ENCODE peak calls at places on chromosomes 2 and 18, in six cellular contexts. Y, U, K, O, L and G are unnamed samples.

GRCh38 chr18:78984941-78985784 is 5.5 kb downstream of the SALL3 start:
- DNase-seq in Y (no peak), U (no peak), K (no peak), O (no peak), L (peak; percentile 36), G (no peak)

GRCh38 chr2:73063909-73064875 is 7.3 kb downstream of the SFXN5 start:
- DNase-seq in Y (no peak), U (no peak), K (no peak), O (no peak), L (no peak), G (no peak)

GRCh38 chr18:8957731-8958130 is 144.8 kb upstream of the NDUFV2 start:
- DNase-seq in Y (no peak), U (no peak), K (no peak), O (no peak), L (no peak), G (no peak)

GRCh38 chr18:48740068-48740440 is 201.2 kb downstream of the CTIF start:
- DNase-seq in Y (no peak), U (no peak), K (no peak), O (no peak), L (no peak), G (peak; percentile 53)

GRCh38 chr2:11159574-11160170 is 4.4 kb downstream of the SLC66A3 start:
- DNase-seq in Y (no peak), U (no peak), K (no peak), O (peak; percentile 8), L (no peak), G (no peak)

GRCh38 chr2:164937864-164938401 is 17.4 kb downstream of the SLC38A11 start:
- DNase-seq in Y (no peak), U (no peak), K (no peak), O (no peak), L (peak; percentile 25), G (no peak)

GRCh38 chr18:36315736-36316135 is 18.2 kb downstream of the FHOD3 start:
- DNase-seq in Y (no peak), U (no peak), K (no peak), O (no peak), L (no peak), G (no peak)

GRCh38 chr2:128639693-128640092 is 321.0 kb upstream of the HS6ST1 start:
- DNase-seq in Y (no peak), U (no peak), K (peak; percentile 20), O (no peak), L (no peak), G (no peak)

GRCh38 chr2:47867205-47867604 is 39.1 kb downstream of the FBXO11 start:
- DNase-seq in Y (peak; percentile 57), U (no peak), K (no peak), O (no peak), L (peak; percentile 41), G (no peak)

GRCh38 chr18:72965616-72966015 is 97.8 kb upstream of the NETO1 start:
- DNase-seq in Y (no peak), U (no peak), K (no peak), O (no peak), L (no peak), G (no peak)

GRCh38 chr2:18066894-18067293 is 188.4 kb downstream of the KCNS3 start:
- DNase-seq in Y (no peak), U (no peak), K (no peak), O (no peak), L (no peak), G (no peak)

GRCh38 chr2:37934591-37935513 is 9.8 kb downstream of the RMDN2 start:
- DNase-seq in Y (no peak), U (no peak), K (no peak), O (no peak), L (no peak), G (no peak)

GRCh38 chr2:206275274-206276160 is 1.1 kb downstream of the ZDBF2 start:
- DNase-seq in Y (no peak), U (no peak), K (no peak), O (no peak), L (peak; percentile 38), G (no peak)

GRCh38 chr2:73297151-73297559 is 3.8 kb upstream of the EGR4 start:
- DNase-seq in Y (no peak), U (no peak), K (no peak), O (no peak), L (peak; percentile 24), G (no peak)

GRCh38 chr2:144886847-144887246 is 366.9 kb upstream of the ZEB2 start:
- DNase-seq in Y (peak; percentile 37), U (no peak), K (peak; percentile 34), O (no peak), L (peak; percentile 19), G (peak; percentile 62)

DNA sequence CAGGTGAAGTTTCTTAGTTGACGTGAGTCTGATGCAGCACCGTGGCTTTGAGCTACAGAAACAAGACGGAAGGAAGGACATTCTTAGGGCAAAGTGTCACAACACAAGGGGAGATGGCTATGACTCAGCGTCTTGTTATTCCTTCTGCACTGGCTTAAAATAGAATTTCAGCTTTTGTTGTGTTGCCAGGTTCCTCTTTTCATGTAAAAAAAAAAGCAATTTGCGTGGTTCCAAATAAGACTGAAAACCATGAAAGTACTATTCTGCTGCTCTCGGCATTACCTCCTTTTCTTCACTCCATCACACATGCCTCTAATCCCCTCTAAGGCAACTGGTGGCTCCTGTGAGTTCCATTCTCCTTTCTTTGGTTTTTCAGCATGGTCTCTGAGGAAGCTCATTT is 150.1 kb downstream of the ANTXR1 start:
- DNase-seq in Y (peak; percentile 35), U (no peak), K (no peak), O (peak; percentile 43), L (no peak), G (no peak)
- H3K4me1 ChIP-seq in Y (peaks cover 39% of the 10 kb centered on the region), U (peaks cover 49% of the 10 kb centered on the region), K (peaks cover 43% of the 10 kb centered on the region), O (peaks cover 25% of the 10 kb centered on the region), L (no peaks in the 10 kb centered on the region), G (peaks cover 45% of the 10 kb centered on the region)

GRCh38 chr2:8938384-8938783 is 65.1 kb downstream of the MBOAT2 start:
- DNase-seq in Y (no peak), U (no peak), K (no peak), O (no peak), L (no peak), G (no peak)
- H3K4me3 ChIP-seq in Y (no peak overlapping the region), U (no peak overlapping the region), K (no peak overlapping the region), O (no peak overlapping the region), L (no peak overlapping the region), G (no peak overlapping the region)

DNA sequence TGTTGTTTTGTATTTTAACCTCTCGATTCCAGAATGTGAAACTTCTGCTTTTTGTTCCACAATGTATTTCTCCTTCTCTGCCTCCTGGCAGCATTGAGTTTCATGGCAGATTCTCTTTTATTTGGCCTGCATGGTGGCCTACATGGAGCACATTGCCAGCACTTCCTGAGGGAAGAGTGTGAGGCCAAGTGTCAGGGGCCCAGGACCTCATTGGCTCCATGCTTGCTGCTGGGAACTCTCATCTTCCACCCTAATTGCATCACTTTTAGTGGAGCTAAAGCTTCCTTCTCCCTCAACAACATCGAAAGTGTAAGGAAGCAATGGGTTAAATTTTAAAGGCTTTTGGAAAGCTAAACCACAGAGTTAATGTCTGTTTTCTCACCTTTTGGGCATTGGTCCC is 9.5 kb downstream of the TRIB2 start:
- DNase-seq in Y (no peak), U (no peak), K (no peak), O (no peak), L (no peak), G (no peak)
- H3K36me3 ChIP-seq in Y (peaks cover 86% of the 10 kb centered on the region), U (peaks cover 77% of the 10 kb centered on the region), K (peaks cover 65% of the 10 kb centered on the region), O (no peaks in the 10 kb centered on the region), L (no peaks in the 10 kb centered on the region), G (peaks cover 86% of the 10 kb centered on the region)

GRCh38 chr2:201130524-201131186 is 14.7 kb downstream of the CFLAR start:
- DNase-seq in Y (peak; percentile 56), U (no peak), K (no peak), O (no peak), L (no peak), G (no peak)
- H3K4me1 ChIP-seq in Y (peaks cover 98% of the 10 kb centered on the region), U (peaks cover 97% of the 10 kb centered on the region), K (peaks cover 100% of the 10 kb centered on the region), O (peaks cover 50% of the 10 kb centered on the region), L (peaks cover 56% of the 10 kb centered on the region), G (peaks cover 30% of the 10 kb centered on the region)

DNA sequence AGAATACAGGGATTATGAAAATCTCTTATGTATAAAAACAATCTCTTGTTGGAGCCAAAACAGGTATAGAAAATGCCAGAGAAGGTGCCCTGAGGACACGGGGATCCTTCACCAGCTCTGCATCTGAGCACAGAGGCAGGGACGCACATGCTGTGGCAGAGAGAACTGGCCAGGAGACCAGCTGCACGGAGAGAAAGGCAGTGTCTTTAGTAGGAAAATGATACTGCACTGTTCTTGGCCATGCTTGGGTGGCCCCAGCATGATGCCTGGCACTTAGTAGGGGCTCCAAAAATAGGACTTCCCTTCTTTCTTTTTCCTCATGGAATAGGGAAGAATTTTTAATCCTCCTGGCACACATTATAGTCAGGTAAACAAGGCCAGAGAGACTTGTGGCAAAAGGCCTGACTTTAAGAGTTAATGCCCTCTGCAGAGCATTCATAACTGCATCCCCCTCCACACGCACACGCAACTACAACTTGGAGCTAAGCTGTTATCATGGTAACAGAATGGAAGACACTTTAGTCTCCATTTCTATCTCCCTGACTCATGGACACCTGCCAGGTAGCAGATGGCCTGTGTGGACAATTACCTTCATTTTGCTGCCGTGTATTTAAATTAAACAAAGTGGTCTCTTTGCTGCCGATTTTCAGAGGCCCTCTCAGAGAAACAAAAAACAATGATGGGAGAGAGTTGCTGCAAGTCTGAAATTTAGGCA is 59.7 kb upstream of the DNMT3A start:
- DNase-seq in Y (no peak), U (no peak), K (no peak), O (no peak), L (peak; percentile 36), G (no peak)
- H3K4me3 ChIP-seq in Y (no peak overlapping the region), U (no peak overlapping the region), K (no peak overlapping the region), O (no peak overlapping the region), L (no peak overlapping the region), G (no peak overlapping the region)

GRCh38 chr2:8877332-8877731 is 39.9 kb upstream of the KIDINS220 start:
- DNase-seq in Y (no peak), U (no peak), K (no peak), O (no peak), L (no peak), G (no peak)

GRCh38 chr2:8872821-8873432 is 35.5 kb upstream of the KIDINS220 start:
- DNase-seq in Y (no peak), U (no peak), K (no peak), O (no peak), L (no peak), G (no peak)

GRCh38 chr2:8882094-8882493 is 44.7 kb upstream of the KIDINS220 start:
- DNase-seq in Y (no peak), U (no peak), K (no peak), O (no peak), L (no peak), G (no peak)

DNA sequence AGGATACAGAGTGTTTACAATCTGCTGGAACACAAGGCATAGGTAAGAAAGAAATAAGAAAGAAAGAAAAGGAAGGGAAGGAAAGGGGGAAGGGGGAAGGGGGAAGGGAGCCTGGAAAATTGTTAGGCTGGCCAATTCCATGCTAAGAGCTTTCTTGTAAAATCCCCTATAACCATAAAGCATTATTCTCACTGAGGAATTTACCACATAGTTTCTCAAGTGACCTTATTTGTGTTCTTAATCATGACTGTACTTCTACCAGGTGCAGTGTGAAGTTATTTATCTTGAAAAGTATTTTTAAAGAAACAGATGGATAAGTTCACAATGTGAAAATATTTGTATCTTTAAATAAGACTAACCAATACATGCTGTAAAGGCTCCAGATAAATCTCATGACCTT is 39.2 kb upstream of the KIDINS220 start:
- DNase-seq in Y (no peak), U (no peak), K (no peak), O (no peak), L (no peak), G (no peak)
- H3K36me3 ChIP-seq in Y (peaks cover 11% of the 10 kb centered on the region), U (no peaks in the 10 kb centered on the region), K (peaks cover 30% of the 10 kb centered on the region), O (no peaks in the 10 kb centered on the region), L (no peaks in the 10 kb centered on the region), G (peaks cover 41% of the 10 kb centered on the region)